ENCODE peak calls at places on chromosomes 12 and 14, in four cellular contexts. G is GM12878, R is K562, S is HepG2. Y is an unnamed sample.

GRCh38 chr12:55671746-55672145 is 35.1 kb downstream of the OR10P1 start:
- DNase-seq in G (no peak), R (no peak), S (no peak), Y (no peak)

GRCh38 chr12:113114447-113115178 is 20.9 kb downstream of the RASAL1 start:
- DNase-seq in G (no peak), R (no peak), S (no peak), Y (no peak)

GRCh38 chr14:77114609-77115008 is 16.6 kb downstream of the CIPC start:
- DNase-seq in G (no peak), R (no peak), S (no peak), Y (no peak)

GRCh38 chr14:102220031-102220430 is 80.3 kb downstream of the WDR20 start:
- DNase-seq in G (peak), R (no peak), S (no peak), Y (no peak)

GRCh38 chr14:95811813-95812212 is 64.8 kb upstream of the TUNAR start:
- DNase-seq in G (no peak), R (no peak), S (no peak), Y (no peak)

GRCh38 chr12:25463005-25463404 is 90.1 kb downstream of the LMNTD1 start:
- DNase-seq in G (no peak), R (no peak), S (no peak), Y (no peak)

GRCh38 chr14:57816568-57817284 is 49.2 kb downstream of the SLC35F4 start:
- DNase-seq in G (no peak), R (no peak), S (no peak), Y (no peak)

GRCh38 chr14:20436363-20436755 is 393 bp upstream of the KLHL33 start:
- DNase-seq in G (no peak), R (no peak), S (no peak), Y (no peak)

GRCh38 chr12:57779736-57780135 is 2.9 kb upstream of the TSFM start:
- DNase-seq in G (no peak), R (no peak), S (no peak), Y (no peak)

GRCh38 chr14:34356267-34356660 is 105.8 kb downstream of the SPTSSA start:
- DNase-seq in G (no peak), R (no peak), S (no peak), Y (no peak)

GRCh38 chr12:98909749-98910148 is 264.7 kb downstream of the APAF1 start:
- DNase-seq in G (no peak), R (no peak), S (no peak), Y (no peak)

GRCh38 chr14:100588671-100589070 is 1.5 kb upstream of the BEGAIN start:
- DNase-seq in G (no peak), R (no peak), S (no peak), Y (no peak)

GRCh38 chr12:92938623-92939022 is 9.5 kb upstream of the EEA1 start:
- DNase-seq in G (no peak), R (no peak), S (no peak), Y (no peak)

GRCh38 chr12:752673-753400 is 458 bp downstream of the WNK1 start:
- DNase-seq in G (no peak), R (peak), S (no peak), Y (peak)

GRCh38 chr14:106844608-106845285 is 1318.4 kb downstream of the TMEM121 start:
- DNase-seq in G (no peak), R (peak), S (peak), Y (no peak)

GRCh38 chr12:105382771-105383632 is 52.5 kb downstream of the C12orf75 start:
- DNase-seq in G (peak), R (peak), S (peak), Y (peak)

GRCh38 chr14:63737582-63738006 is 9.7 kb upstream of the SGPP1 start:
- DNase-seq in G (peak), R (no peak), S (no peak), Y (no peak)

GRCh38 chr12:9605490-9605889 is 2.2 kb downstream of the KLRB1 start:
- DNase-seq in G (no peak), R (no peak), S (no peak), Y (no peak)

GRCh38 chr14:68476212-68476964 is 316.5 kb downstream of the ZFP36L1 start:
- DNase-seq in G (peak), R (no peak), S (peak), Y (no peak)

GRCh38 chr12:95208678-95209077 is 8.6 kb downstream of the FGD6 start:
- DNase-seq in G (no peak), R (no peak), S (no peak), Y (no peak)

GRCh38 chr14:74526854-74527585 is 33.5 kb downstream of the ISCA2 start:
- DNase-seq in G (no peak), R (no peak), S (no peak), Y (no peak)

GRCh38 chr12:27472604-27473003 is 26.1 kb downstream of the SMCO2 start:
- DNase-seq in G (no peak), R (no peak), S (no peak), Y (no peak)

GRCh38 chr12:19988918-19989317 is 379.4 kb upstream of the PDE3A start:
- DNase-seq in G (no peak), R (no peak), S (no peak), Y (no peak)

GRCh38 chr12:32661706-32662105 is 17.4 kb upstream of the DNM1L start:
- DNase-seq in G (no peak), R (no peak), S (no peak), Y (no peak)

GRCh38 chr12:79690606-79691298 is at the start of gene PAWR:
- DNase-seq in G (no peak), R (no peak), S (peak), Y (peak)

GRCh38 chr14:39366460-39367386 is 65.5 kb downstream of the FBXO33 start:
- DNase-seq in G (no peak), R (no peak), S (no peak), Y (no peak)

GRCh38 chr12:19783547-19784444 is 344.5 kb downstream of the AEBP2 start:
- DNase-seq in G (no peak), R (no peak), S (no peak), Y (no peak)

GRCh38 chr12:132185698-132186097 is 41.4 kb downstream of the NOC4L start:
- DNase-seq in G (no peak), R (no peak), S (no peak), Y (no peak)

GRCh38 chr14:53927171-53927570 is 29.5 kb downstream of the BMP4 start:
- DNase-seq in G (no peak), R (no peak), S (peak), Y (no peak)

GRCh38 chr14:77044776-77045569 is 16.5 kb upstream of the IRF2BPL start:
- DNase-seq in G (no peak), R (no peak), S (peak), Y (no peak)

GRCh38 chr12:32197421-32197820 is 90.8 kb downstream of the BICD1 start:
- DNase-seq in G (no peak), R (no peak), S (no peak), Y (no peak)

GRCh38 chr14:22653012-22653621 is 9.0 kb upstream of the OR6J1 start:
- DNase-seq in G (no peak), R (peak), S (peak), Y (peak)

GRCh38 chr14:57085801-57086200 is 182.9 kb downstream of the EXOC5 start:
- DNase-seq in G (no peak), R (no peak), S (no peak), Y (no peak)

GRCh38 chr12:105420659-105421240 is 90.3 kb downstream of the C12orf75 start:
- DNase-seq in G (peak), R (peak), S (peak), Y (peak)

GRCh38 chr12:46391630-46392029 is 19.1 kb upstream of the SLC38A2 start:
- DNase-seq in G (no peak), R (no peak), S (no peak), Y (no peak)

GRCh38 chr14:50237448-50237847 is 6.1 kb upstream of the SOS2 start:
- DNase-seq in G (no peak), R (no peak), S (no peak), Y (no peak)

GRCh38 chr12:108724054-108724889 is 7.0 kb downstream of the CORO1C start:
- DNase-seq in G (no peak), R (peak), S (no peak), Y (no peak)

DNA sequence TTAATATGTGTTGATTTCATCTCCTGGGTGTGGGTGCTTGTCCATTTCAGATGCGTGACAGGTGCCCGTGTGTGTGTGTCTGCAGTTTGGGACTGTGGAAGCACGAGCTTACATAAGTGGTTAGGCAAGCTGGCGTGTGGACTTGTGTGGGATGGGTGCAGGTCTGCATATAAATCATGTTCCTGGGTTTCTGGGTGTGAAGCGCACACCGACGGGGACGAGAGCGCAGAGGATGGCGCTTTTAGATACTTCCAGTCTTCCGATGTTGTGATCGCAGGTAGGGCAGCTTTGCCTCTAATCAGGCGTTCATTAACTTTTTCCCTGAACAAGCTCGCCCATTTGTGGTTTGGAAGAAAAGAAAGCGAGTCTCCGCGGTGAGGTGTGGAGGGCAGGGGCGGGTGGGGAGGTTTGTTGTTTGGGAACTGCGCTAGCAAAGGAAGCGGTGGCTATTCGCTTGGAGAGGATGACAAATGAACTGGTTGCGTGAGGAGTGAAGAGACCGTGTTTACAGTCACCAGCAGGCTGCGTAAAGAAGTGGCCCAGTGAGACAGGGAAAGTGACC is 878 bp downstream of the RGS6 start:
- DNase-seq in G (no peak), R (no peak), S (no peak), Y (peak)
- TF ChIP-seq FOXM1 in G (no peak), R (no peak), S (no peak), Y (no peak)

GRCh38 chr14:94685166-94685581 is 73.0 kb downstream of the SERPINA3 start:
- DNase-seq in G (no peak), R (no peak), S (peak), Y (no peak)
- TF ChIP-seq TARDBP in G (no peak), R (no peak), S (no peak), Y (no peak)

DNA sequence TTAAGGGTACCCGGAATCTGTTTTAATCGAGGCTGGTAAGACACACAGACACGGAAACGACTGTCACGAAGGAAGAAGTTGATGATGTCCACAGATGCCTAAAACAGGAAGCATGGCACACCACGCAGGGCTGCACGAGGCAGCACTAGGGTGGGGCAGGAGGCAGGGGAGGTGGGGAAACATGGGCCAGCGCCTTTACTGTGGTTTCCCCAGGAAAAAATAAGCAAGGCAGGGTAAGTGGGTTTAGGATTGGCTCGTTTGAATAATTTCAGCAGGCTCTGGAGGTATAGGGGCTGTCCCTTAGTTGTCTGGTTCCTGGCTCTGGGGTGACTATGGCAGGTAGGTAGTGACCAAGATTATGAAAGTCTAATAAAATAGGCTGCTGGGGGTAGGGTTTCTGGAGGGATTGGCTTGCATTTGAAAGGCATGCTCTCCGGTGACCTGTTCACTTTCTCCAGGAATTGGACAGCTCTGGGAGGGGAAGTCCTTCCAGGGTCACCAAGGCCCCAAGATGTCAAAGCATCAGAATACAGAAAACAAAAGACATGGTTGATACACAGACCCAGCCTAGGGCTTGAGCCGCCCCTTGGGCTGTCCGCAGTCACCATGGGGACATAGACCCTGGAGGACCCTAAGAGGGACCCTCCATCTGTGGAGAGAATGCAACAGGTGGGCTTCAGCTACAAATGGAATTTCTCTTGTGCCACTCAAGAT is 35.3 kb downstream of the MAP1LC3B2 start:
- DNase-seq in G (no peak), R (no peak), S (no peak), Y (no peak)
- TF ChIP-seq FOXM1 in G (no peak), R (no peak), S (no peak), Y (no peak)

DNA sequence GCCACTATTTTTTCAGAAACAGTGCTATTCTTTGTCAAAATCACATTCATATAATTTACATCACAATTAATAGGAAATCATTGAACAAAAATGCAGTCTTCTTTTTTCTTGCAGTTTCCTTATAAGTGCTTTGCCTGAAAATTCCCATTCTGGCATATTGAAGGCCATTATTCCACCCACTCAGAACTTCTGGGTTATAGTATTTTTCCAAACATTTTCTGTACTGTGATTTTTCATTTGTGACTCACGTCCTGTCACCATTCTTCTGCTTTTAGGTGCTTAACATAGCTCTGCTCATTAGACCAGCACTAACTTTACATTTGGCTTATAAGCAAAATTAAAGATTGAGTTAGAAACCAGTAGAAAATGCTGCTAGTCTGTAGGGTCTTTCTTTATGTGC is 241.0 kb upstream of the NPAS3 start:
- DNase-seq in G (no peak), R (no peak), S (no peak), Y (no peak)
- TF ChIP-seq TARDBP in G (no peak), R (no peak), S (no peak), Y (no peak)

DNA sequence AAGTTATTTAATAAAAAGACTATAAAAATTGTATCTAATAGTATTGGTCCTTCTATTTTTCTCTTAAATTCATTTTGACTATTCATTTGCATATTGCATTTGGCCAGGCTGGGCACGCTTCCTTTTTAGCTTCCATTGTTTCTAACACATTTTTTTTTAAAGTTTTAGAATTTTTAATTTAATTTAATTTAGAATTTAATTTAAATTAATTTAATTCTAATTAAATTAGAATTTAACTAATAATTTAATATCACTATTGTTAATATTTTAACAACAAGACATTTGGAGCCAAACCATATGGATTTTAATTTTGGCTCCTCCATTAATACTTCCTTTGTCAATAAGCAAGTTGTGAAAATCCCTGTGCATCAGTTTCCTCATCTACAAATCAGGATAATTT is 856.9 kb upstream of the SEL1L start:
- DNase-seq in G (no peak), R (no peak), S (no peak), Y (no peak)
- TF ChIP-seq FOXM1 in G (no peak), R (no peak), S (no peak), Y (no peak)

Y was measured in HEK293T.